ENCODE peak calls at places on chromosome 21, in five cellular contexts. O is T-helper 9 cell; A is stimulated activated CD4-positive, alpha-beta T cell treated with anti-CD3 and anti-CD28 coated beads, Interleukin-12 subunit alpha, Interleukin-12 subunit beta, amount 100 ng/mL, for 48 hours; P is CD8-positive, alpha-beta memory T cell; G is NCI-H2081. T is an unnamed sample.

GRCh38 chr21:44485796-44486195 is 30.5 kb downstream of the LRRC3 start:
- DNase-seq in O (no peak), A (no peak), P (peak; percentile 24), G (no peak), T (no peak)

GRCh38 chr21:40386301-40386911 is 460.6 kb downstream of the DSCAM start:
- DNase-seq in O (no peak), A (peak; percentile 14), P (no peak), G (peak; percentile 63), T (no peak)

GRCh38 chr21:42437786-42438185 is 34.1 kb downstream of the UBASH3A start:
- DNase-seq in O (no peak), A (no peak), P (no peak), G (no peak), T (no peak)

GRCh38 chr21:45260191-45260795 is 27.4 kb downstream of the POFUT2 start:
- DNase-seq in O (no peak), A (no peak), P (no peak), G (no peak), T (no peak)

GRCh38 chr21:36792505-36792967 is 93.6 kb downstream of the SIM2 start:
- DNase-seq in O (no peak), A (no peak), P (no peak), G (no peak), T (no peak)

GRCh38 chr21:45861156-45861870 is 120.3 kb upstream of the COL6A1 start:
- DNase-seq in O (no peak), A (no peak), P (no peak), G (no peak), T (no peak)

GRCh38 chr21:41768371-41769042 is 1.7 kb upstream of the RIPK4 start:
- DNase-seq in O (no peak), A (no peak), P (peak; percentile 39), G (peak; percentile 24), T (no peak)

GRCh38 chr21:23695449-23695848 is 1911.8 kb downstream of the MRPL39 start:
- DNase-seq in O (no peak), A (no peak), P (no peak), G (no peak), T (no peak)

GRCh38 chr21:33551664-33552063 is 8.8 kb downstream of the SON start:
- DNase-seq in O (no peak), A (no peak), P (no peak), G (no peak), T (no peak)

GRCh38 chr21:43892334-43892733 is 27.3 kb downstream of the AGPAT3 start:
- DNase-seq in O (no peak), A (no peak), P (no peak), G (no peak), T (no peak)